ENCODE peak calls at places on chromosomes 5 and 9, in eight cellular contexts. E is AG08395; B is GM12891; T is stomach; X is T-cell; C is colonic mucosa; G is stimulated activated CD8-positive, alpha-beta memory T cell treated with anti-CD3 and anti-CD28 coated beads, Interleukin-15, amount 100 ng/mL, for 4 hours; F is T-helper 17 cell. W is an unnamed sample.

GRCh38 chr9:94922691-94923107 is 196.2 kb downstream of the AOPEP start:
- DNase-seq in T (no peak), E (peak; percentile 44), F (no peak), B (no peak), C (no peak), G (no peak), X (no peak), W (no peak)

GRCh38 chr5:10286552-10287227 is 21.0 kb downstream of the CMBL start:
- DNase-seq in F (no peak), G (no peak), E (peak; percentile 49), C (no peak), B (no peak), X (no peak), T (no peak), W (no peak)

GRCh38 chr5:53031695-53032096 is 42.5 kb downstream of the ITGA2 start:
- DNase-seq in B (no peak), X (peak; percentile 17), G (no peak), E (peak; percentile 29), T (no peak), F (no peak), C (no peak), W (no peak)

GRCh38 chr5:88660326-88660946 is 222.5 kb downstream of the MEF2C start:
- DNase-seq in C (no peak), X (no peak), E (peak; percentile 42), T (no peak), F (no peak), G (no peak), B (no peak), W (peak; percentile 80)

GRCh38 chr5:157454273-157454672 is 5.7 kb upstream of the NIPAL4 start:
- DNase-seq in F (no peak), B (no peak), E (no peak), X (no peak), C (no peak), G (no peak), T (no peak), W (no peak)

GRCh38 chr5:149227168-149227826 is 44.4 kb upstream of the AFAP1L1 start:
- DNase-seq in X (no peak), T (no peak), C (no peak), G (no peak), F (no peak), E (peak; percentile 56), B (no peak), W (no peak)

GRCh38 chr9:124941689-124942561 is 1.0 kb upstream of the GOLGA1 start:
- DNase-seq in B (no peak), F (peak; percentile 39), G (peak; percentile 20), X (peak; percentile 63), C (peak; percentile 68), T (peak; percentile 64), E (no peak), W (peak; percentile 6)

GRCh38 chr9:4297151-4297794 is 2.6 kb downstream of the GLIS3 start:
- DNase-seq in C (peak; percentile 85), B (no peak), F (no peak), E (peak; percentile 68), T (peak; percentile 67), G (no peak), X (no peak), W (peak; percentile 22)

GRCh38 chr5:36417668-36418067 is 116.0 kb upstream of the RANBP3L start:
- DNase-seq in B (no peak), T (no peak), E (no peak), C (no peak), G (no peak), X (no peak), F (no peak), W (no peak)

GRCh38 chr5:93503598-93504067 is 77.4 kb downstream of the NR2F1-AS1 start:
- DNase-seq in X (no peak), B (no peak), E (peak; percentile 88), G (no peak), C (no peak), F (no peak), T (no peak), W (no peak)

GRCh38 chr9:88532320-88532719 is 2.7 kb upstream of the NXNL2 start:
- DNase-seq in E (peak; percentile 14), F (no peak), C (no peak), G (no peak), X (no peak), B (no peak), T (no peak), W (no peak)

GRCh38 chr5:38591450-38591849 is 35.0 kb upstream of the LIFR start:
- DNase-seq in G (no peak), X (no peak), T (no peak), C (no peak), E (peak; percentile 17), F (no peak), B (no peak), W (no peak)

GRCh38 chr5:173736923-173737412 is 120.5 kb upstream of the BOD1 start:
- DNase-seq in E (no peak), C (peak; percentile 65), B (peak; percentile 61), X (no peak), T (peak; percentile 34), F (no peak), G (no peak), W (no peak)

GRCh38 chr5:67015577-67016290 is 180.9 kb downstream of the CD180 start:
- DNase-seq in C (no peak), F (no peak), G (no peak), E (no peak), X (no peak), B (no peak), T (no peak), W (no peak)

GRCh38 chr9:130741831-130742449 is 48.4 kb downstream of the EXOSC2 start:
- DNase-seq in E (peak; percentile 59), B (no peak), G (no peak), C (no peak), T (no peak), X (no peak), F (no peak), W (no peak)

GRCh38 chr5:87210743-87211142 is 56.9 kb upstream of the RASA1 start:
- DNase-seq in X (no peak), F (no peak), G (no peak), B (no peak), T (no peak), C (no peak), E (no peak), W (no peak)

GRCh38 chr9:112842555-112842954 is 48.1 kb downstream of the SLC46A2 start:
- DNase-seq in X (no peak), T (no peak), E (no peak), F (no peak), G (no peak), B (no peak), C (no peak), W (no peak)

GRCh38 chr9:83536332-83536731 is 1.9 kb downstream of the FRMD3 start:
- DNase-seq in G (no peak), B (no peak), F (no peak), C (no peak), T (no peak), X (no peak), E (no peak), W (no peak)

GRCh38 chr9:79395691-79396558 is 175.8 kb upstream of the TLE4 start:
- DNase-seq in C (no peak), B (no peak), E (no peak), T (no peak), G (no peak), X (no peak), F (no peak), W (no peak)

GRCh38 chr9:16275795-16276624 is 594.5 kb downstream of the BNC2 start:
- DNase-seq in E (no peak), T (no peak), C (no peak), G (no peak), F (no peak), B (no peak), X (no peak), W (no peak)

GRCh38 chr9:107949058-107949457 is 459.5 kb upstream of the KLF4 start:
- DNase-seq in B (no peak), F (no peak), T (no peak), G (no peak), C (no peak), X (no peak), E (no peak), W (no peak)

GRCh38 chr9:69036319-69036718 is 767 bp downstream of the FXN start:
- DNase-seq in B (no peak), X (no peak), C (peak; percentile 44), T (no peak), E (no peak), G (no peak), F (no peak), W (no peak)

GRCh38 chr9:135586601-135587109 is 25.1 kb downstream of the PAEP start:
- DNase-seq in B (no peak), G (no peak), X (no peak), T (no peak), C (no peak), F (no peak), E (no peak), W (no peak)

GRCh38 chr9:107276966-107277710 is 5.9 kb upstream of the RAD23B start:
- DNase-seq in T (no peak), X (no peak), F (no peak), G (no peak), C (no peak), B (no peak), E (peak; percentile 54), W (no peak)

GRCh38 chr9:121399126-121399882 is 29.3 kb upstream of the STOM start:
- DNase-seq in X (no peak), B (no peak), C (no peak), E (no peak), F (no peak), G (no peak), T (no peak), W (no peak)

GRCh38 chr9:100285080-100285479 is 67.7 kb downstream of the TEX10 start:
- DNase-seq in B (no peak), E (no peak), G (no peak), X (no peak), C (no peak), T (no peak), F (no peak), W (no peak)

GRCh38 chr9:95623614-95624013 is 106.8 kb upstream of the PTCH1 start:
- DNase-seq in G (no peak), E (no peak), F (no peak), T (no peak), X (no peak), C (no peak), B (no peak), W (no peak)

GRCh38 chr5:93622240-93622885 is 39.3 kb downstream of the NR2F1 start:
- DNase-seq in G (no peak), E (peak; percentile 44), F (no peak), C (no peak), B (no peak), X (peak; percentile 63), T (no peak), W (no peak)

GRCh38 chr9:13719981-13720380 is 440.5 kb upstream of the MPDZ start:
- DNase-seq in B (no peak), X (no peak), C (no peak), G (no peak), T (no peak), E (peak; percentile 3), F (no peak), W (no peak)

GRCh38 chr9:129416831-129417604 is 203.9 kb downstream of the C9orf50 start:
- DNase-seq in E (no peak), T (no peak), X (no peak), B (no peak), F (no peak), G (no peak), C (no peak), W (no peak)

GRCh38 chr9:70554881-70555280 is 140.4 kb upstream of the KLF9 start:
- DNase-seq in G (no peak), E (no peak), X (no peak), B (no peak), C (no peak), T (no peak), F (no peak), W (no peak)

GRCh38 chr5:115381911-115382662 is 85.6 kb upstream of the CCDC112 start:
- DNase-seq in F (no peak), B (no peak), C (no peak), G (no peak), X (no peak), T (no peak), E (no peak), W (no peak)

GRCh38 chr5:139246394-139246793 is 47.1 kb upstream of the MATR3 start:
- DNase-seq in C (no peak), G (peak; percentile 17), B (no peak), F (no peak), T (no peak), X (no peak), E (peak; percentile 63), W (no peak)

GRCh38 chr5:113102121-113102531 is 125.5 kb downstream of the DCP2 start:
- DNase-seq in F (no peak), E (no peak), B (no peak), X (no peak), T (no peak), C (no peak), G (no peak), W (no peak)